ENCODE peak calls at places on chromosome 1, in eight cellular contexts. T is SK-N-SH, Y is Panc1, B is breast epithelium, G is vagina, C is GM23338, E is K562, I is stomach. M is an unnamed sample.

GRCh38 chr1:233668725-233669294 is 54.9 kb downstream of the KCNK1 start:
- DNase-seq in C (no peak), Y (peak), I (no peak), E (peak), G (no peak), T (no peak), B (no peak), M (no peak)

GRCh38 chr1:46717654-46718053 is 1.3 kb downstream of the EFCAB14 start:
- DNase-seq in E (no peak), Y (no peak), T (no peak), B (no peak), G (no peak), I (no peak), C (peak), M (no peak)

GRCh38 chr1:239566074-239566473 is 179.7 kb downstream of the CHRM3 start:
- DNase-seq in E (no peak), G (no peak), B (no peak), C (no peak), I (no peak), T (peak), Y (no peak), M (no peak)

GRCh38 chr1:178496410-178497135 is at the start of gene CLEC20A:
- DNase-seq in C (no peak), B (no peak), I (no peak), G (peak), Y (no peak), T (no peak), E (no peak), M (no peak)

GRCh38 chr1:152110860-152111514 is 4.3 kb downstream of the TCHH start:
- DNase-seq in T (no peak), B (no peak), E (no peak), Y (no peak), G (no peak), I (no peak), C (peak), M (no peak)

GRCh38 chr1:215566556-215567490 is at the start of gene KCTD3:
- DNase-seq in I (peak), T (peak), E (peak), G (no peak), Y (peak), B (peak), C (peak), M (peak)

GRCh38 chr1:155942578-155943141 is 1.2 kb downstream of the RXFP4 start:
- DNase-seq in E (no peak), B (no peak), C (no peak), I (no peak), Y (no peak), G (no peak), T (peak), M (no peak)

GRCh38 chr1:110207831-110208230 is 2.3 kb upstream of the KCNC4 start:
- DNase-seq in G (no peak), I (peak), C (peak), Y (no peak), T (peak), B (peak), E (peak), M (no peak)

GRCh38 chr1:37055631-37056030 is 21.3 kb upstream of the GRIK3 start:
- DNase-seq in G (no peak), T (no peak), B (no peak), I (no peak), C (no peak), Y (no peak), E (no peak), M (no peak)

DNA sequence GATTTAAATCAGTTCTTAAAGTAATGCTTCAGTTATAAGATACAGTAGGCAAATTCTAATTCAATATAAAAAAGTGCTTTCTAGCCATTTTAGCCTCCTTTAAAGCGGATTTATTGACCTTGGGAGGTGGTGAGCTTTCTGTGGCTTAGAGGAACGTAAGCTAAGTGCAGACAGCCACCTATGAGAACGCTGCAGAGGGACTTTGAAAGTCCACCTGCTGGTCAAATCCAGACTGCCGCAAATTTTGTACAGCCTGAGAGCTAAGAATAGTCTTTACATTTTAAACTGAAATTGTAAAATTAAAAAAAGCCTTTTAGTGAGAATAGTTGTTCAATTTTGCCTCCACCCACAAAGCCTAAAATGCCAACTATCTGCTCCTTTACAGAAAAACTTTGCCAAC is 67.0 kb upstream of the SSX2IP start:
- DNase-seq in G (no peak), I (no peak), T (peak), E (peak), C (peak), B (no peak), Y (no peak), M (no peak)
- TF ChIP-seq CTCF in G (no peak), I (no peak), T (peak), E (peak), C (no peak), B (no peak), Y (peak), M (no peak)

GRCh38 chr1:68162761-68163160 is 69.6 kb downstream of the WLS start:
- DNase-seq in E (peak), T (no peak), C (peak), B (no peak), Y (no peak), G (no peak), I (no peak), M (no peak)

GRCh38 chr1:68165665-68166064 is 66.7 kb downstream of the WLS start:
- DNase-seq in T (no peak), B (no peak), Y (no peak), E (no peak), C (no peak), I (no peak), G (no peak), M (no peak)

GRCh38 chr1:68166348-68166747 is 66.0 kb downstream of the WLS start:
- DNase-seq in I (no peak), G (no peak), B (no peak), T (no peak), Y (no peak), C (no peak), E (no peak), M (no peak)

GRCh38 chr1:68164970-68165369 is 67.4 kb downstream of the WLS start:
- DNase-seq in B (no peak), G (no peak), Y (no peak), T (no peak), I (no peak), E (no peak), C (no peak), M (no peak)

DNA sequence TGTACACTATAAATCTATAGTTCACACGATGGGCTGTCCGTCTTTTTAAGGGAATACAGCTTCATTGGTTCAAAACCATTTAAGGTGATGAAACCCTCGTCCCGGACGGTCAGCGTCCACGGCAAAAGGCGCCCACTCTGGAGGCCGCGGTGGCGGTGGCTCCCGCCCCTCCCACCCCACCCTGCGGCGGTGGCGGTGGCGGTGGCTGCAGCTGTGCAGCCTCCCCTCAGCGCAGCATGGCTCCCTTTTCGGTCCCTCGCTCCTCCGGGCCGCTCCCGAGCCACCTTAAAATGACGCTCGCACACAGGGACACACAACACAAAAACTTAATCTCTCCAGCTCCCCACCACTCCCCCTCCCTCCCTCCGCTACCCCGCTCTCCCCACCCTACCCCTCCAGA is 69.1 kb downstream of the WLS start:
- DNase-seq in E (no peak), C (no peak), Y (no peak), T (no peak), B (no peak), G (no peak), I (no peak), M (no peak)
- TF ChIP-seq POLR2AphosphoS5 in E (no peak), C (no peak), Y (no peak), T (no peak), B (no peak), G (no peak), I (no peak), M (no peak)

GRCh38 chr1:4424254-4424653 is 230.2 kb upstream of the AJAP1 start:
- DNase-seq in B (no peak), I (no peak), C (no peak), Y (no peak), T (no peak), E (no peak), G (no peak), M (no peak)

GRCh38 chr1:4425892-4426291 is 228.5 kb upstream of the AJAP1 start:
- DNase-seq in E (peak), C (no peak), I (no peak), Y (no peak), B (no peak), T (peak), G (no peak), M (no peak)

GRCh38 chr1:4424766-4425165 is 229.6 kb upstream of the AJAP1 start:
- DNase-seq in B (no peak), T (no peak), E (no peak), I (no peak), G (no peak), Y (no peak), C (no peak), M (no peak)

DNA sequence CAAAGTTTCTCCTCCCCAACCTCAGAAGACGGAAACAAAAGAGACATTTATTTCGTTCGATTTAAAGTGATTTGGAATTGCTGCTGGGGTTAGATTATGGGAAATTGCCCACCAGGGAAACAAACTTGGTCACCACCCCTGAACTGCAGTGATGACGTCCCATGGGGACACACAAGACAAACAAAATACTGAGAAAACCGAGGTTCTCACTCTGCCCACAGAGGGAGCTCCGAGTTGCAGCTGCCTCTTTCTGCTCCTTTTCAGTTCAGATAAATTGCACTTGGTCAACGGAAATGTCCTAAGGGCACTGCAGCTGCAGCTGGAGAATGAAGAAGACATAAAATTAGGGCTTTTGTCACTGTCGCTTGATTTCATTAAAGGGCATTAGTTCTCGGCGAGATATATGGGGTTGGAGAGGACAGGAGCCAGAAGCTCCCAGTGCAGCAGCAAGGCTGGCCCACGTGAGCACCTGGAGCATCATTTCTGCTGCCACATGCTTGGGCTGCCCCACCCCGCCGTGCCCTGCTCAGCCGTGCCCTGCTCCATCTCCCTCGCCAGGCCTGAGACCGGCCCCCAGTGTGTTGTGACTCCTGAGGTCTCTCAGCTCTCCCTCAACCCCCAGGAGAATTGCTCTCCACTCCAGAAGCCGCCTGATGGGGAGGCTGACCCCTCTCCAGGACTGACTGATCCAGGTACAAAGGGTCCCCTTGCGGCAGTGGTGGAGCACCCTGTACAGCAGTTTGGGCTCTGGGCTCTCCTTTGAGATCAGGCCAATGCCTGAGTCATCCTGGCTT is 231.7 kb upstream of the AJAP1 start:
- DNase-seq in Y (no peak), I (no peak), E (no peak), B (no peak), C (no peak), G (no peak), T (peak), M (no peak)
- TF ChIP-seq CTCF in Y (no peak), I (no peak), E (no peak), B (no peak), C (no peak), G (no peak), T (no peak), M (no peak)

GRCh38 chr1:112540395-112540794 is 31.6 kb downstream of the WNT2B start:
- DNase-seq in C (no peak), T (no peak), E (no peak), G (no peak), Y (no peak), B (no peak), I (no peak), M (no peak)

GRCh38 chr1:112538883-112539282 is 30.1 kb downstream of the WNT2B start:
- DNase-seq in I (no peak), Y (no peak), B (no peak), E (no peak), G (no peak), T (no peak), C (no peak), M (no peak)

GRCh38 chr1:112537451-112537850 is 28.7 kb downstream of the WNT2B start:
- DNase-seq in T (no peak), Y (no peak), E (no peak), B (no peak), G (no peak), I (no peak), C (no peak), M (no peak)

GRCh38 chr1:112533029-112533428 is 24.3 kb downstream of the WNT2B start:
- DNase-seq in E (no peak), C (peak), Y (no peak), G (no peak), B (no peak), I (no peak), T (no peak), M (no peak)

DNA sequence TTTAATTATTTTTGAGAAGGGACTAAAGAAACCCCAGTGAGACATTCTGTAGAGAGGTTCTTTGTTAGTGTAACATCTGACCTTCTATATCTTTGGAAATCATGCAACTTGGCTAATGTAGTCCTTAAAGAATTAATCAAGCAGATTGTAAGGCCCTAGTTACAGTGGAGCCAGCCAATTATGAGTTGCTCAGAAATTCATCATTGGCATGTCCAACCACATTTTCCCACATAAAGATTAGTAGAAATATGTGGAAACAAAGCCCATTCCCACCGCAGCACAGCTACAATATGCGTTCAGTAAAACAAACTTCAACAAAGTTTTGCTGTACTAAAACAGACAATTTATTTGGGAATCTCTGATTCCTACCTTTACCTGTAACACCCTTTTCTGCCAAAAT is 27.8 kb downstream of the WNT2B start:
- DNase-seq in I (no peak), T (no peak), E (no peak), C (no peak), Y (no peak), B (no peak), G (no peak), M (no peak)
- TF ChIP-seq POLR2AphosphoS5 in I (no peak), T (no peak), E (no peak), C (no peak), Y (no peak), B (no peak), G (no peak), M (no peak)

GRCh38 chr1:161484613-161485012 is 20.6 kb upstream of the FCGR2A start:
- DNase-seq in C (peak), I (no peak), E (no peak), G (no peak), B (no peak), T (no peak), Y (no peak), M (no peak)
- TF ChIP-seq CTCF in C (peak), I (no peak), E (peak), G (no peak), B (no peak), T (peak), Y (peak), M (no peak)

GRCh38 chr1:224434447-224435317 is at the start of gene WDR26:
- DNase-seq in Y (no peak), C (peak), E (peak), G (no peak), T (peak), B (peak), I (peak), M (peak)
- TF ChIP-seq POLR2AphosphoS5 in Y (peak), C (peak), E (peak), G (peak), T (peak), B (peak), I (peak), M (peak)

GRCh38 chr1:52022133-52022532 is 11.5 kb downstream of the KTI12 start:
- DNase-seq in E (no peak), Y (no peak), C (no peak), I (no peak), G (no peak), B (no peak), T (no peak), M (no peak)
- TF ChIP-seq CTCF in E (no peak), Y (no peak), C (no peak), I (no peak), G (no peak), B (no peak), T (no peak), M (no peak)

GRCh38 chr1:204628868-204629267 is 56.7 kb downstream of the LRRN2 start:
- DNase-seq in E (no peak), T (no peak), I (no peak), C (no peak), Y (no peak), B (no peak), G (no peak), M (no peak)
- TF ChIP-seq POLR2AphosphoS5 in E (no peak), T (no peak), I (no peak), C (no peak), Y (no peak), B (no peak), G (no peak), M (no peak)

M was measured in sigmoid colon.